ENCODE peak calls at places on chromosomes 11 and 22, in five cellular contexts. B, R, W, T and Y are unnamed samples.

GRCh38 chr11:75270896-75271415 is 30.4 kb downstream of the TPBGL start:
- DNase-seq in B (no peak), W (no peak), R (peak; percentile 25), T (peak; percentile 31), Y (no peak)

GRCh38 chr11:122976734-122977454 is 4.7 kb downstream of the BSX start:
- DNase-seq in R (no peak), T (no peak), W (no peak), B (no peak), Y (no peak)

GRCh38 chr11:119491753-119492455 is 68.9 kb upstream of the THY1 start:
- DNase-seq in T (peak; percentile 34), B (no peak), R (no peak), W (no peak), Y (no peak)

GRCh38 chr11:65439331-65440181 is 17.0 kb downstream of the NEAT1 start:
- DNase-seq in W (no peak), T (peak; percentile 56), R (no peak), B (peak; percentile 7), Y (no peak)

GRCh38 chr22:22933100-22933806 is 45.6 kb downstream of the IGLL5 start:
- DNase-seq in T (no peak), B (no peak), W (no peak), R (no peak), Y (no peak)

GRCh38 chr22:38745676-38746460 is 9.9 kb downstream of the SUN2 start:
- DNase-seq in B (no peak), R (no peak), W (no peak), T (no peak), Y (no peak)

GRCh38 chr11:1825039-1825740 is 9.6 kb upstream of the SYT8 start:
- DNase-seq in R (no peak), B (no peak), T (no peak), W (no peak), Y (no peak)

GRCh38 chr22:42180349-42180842 is 49.8 kb upstream of the CYP2D6 start:
- DNase-seq in R (peak; percentile 52), W (no peak), T (peak; percentile 58), B (peak; percentile 32), Y (no peak)

GRCh38 chr11:26867286-26867685 is 126.6 kb upstream of the FIBIN start:
- DNase-seq in R (no peak), W (no peak), T (peak; percentile 40), B (no peak), Y (no peak)

GRCh38 chr11:89487016-89487415 is 4.2 kb downstream of the NOX4 start:
- DNase-seq in B (no peak), W (no peak), T (peak; percentile 25), R (no peak), Y (no peak)

GRCh38 chr22:26756675-26757293 is 99.4 kb downstream of the MIAT start:
- DNase-seq in W (peak; percentile 7), T (peak; percentile 46), R (peak; percentile 44), B (peak; percentile 80), Y (peak; percentile 59)

GRCh38 chr11:235180-235997 is 753 bp downstream of the SIRT3 start:
- DNase-seq in R (peak; percentile 70), T (peak; percentile 19), W (peak; percentile 65), B (no peak), Y (no peak)

GRCh38 chr11:68584097-68584496 is 100.2 kb upstream of the GAL start:
- DNase-seq in W (peak; percentile 26), B (peak; percentile 47), R (peak; percentile 61), T (peak; percentile 38), Y (peak; percentile 31)

GRCh38 chr11:64891880-64892279 is 13.5 kb upstream of the EHD1 start:
- DNase-seq in R (no peak), B (no peak), T (no peak), W (no peak), Y (no peak)

GRCh38 chr11:73965764-73966121 is 14.9 kb downstream of the DNAJB13 start:
- DNase-seq in T (no peak), R (no peak), B (no peak), W (no peak), Y (no peak)

GRCh38 chr11:122246885-122247284 is 130.9 kb upstream of the BLID start:
- DNase-seq in W (no peak), B (no peak), T (peak; percentile 11), R (no peak), Y (no peak)

GRCh38 chr11:47724041-47724729 is 9.0 kb upstream of the AGBL2 start:
- DNase-seq in R (no peak), W (no peak), B (peak; percentile 33), T (peak; percentile 83), Y (no peak)